ENCODE peak calls at places on chromosomes 6 and 20, in ten cellular contexts. O is AG10803, Q is left ventricle myocardium inferior, M is mucosa of descending colon, G is Calu3, W is mesothelial cell of epicardium, K is spleen, H is GM20000, U is ovary, L is progenitor cell of endocrine pancreas. Z is an unnamed sample.

GRCh38 chr6:105831321-105831720 is 254.8 kb upstream of the PRDM1 start:
- DNase-seq in O (no peak), Q (no peak), M (no peak), G (no peak), W (no peak), K (no peak), H (no peak), U (no peak), L (no peak), Z (no peak)

GRCh38 chr6:28001751-28002150 is 44.7 kb downstream of the OR2B6 start:
- DNase-seq in O (no peak), Q (no peak), M (no peak), G (no peak), W (no peak), K (no peak), H (no peak), U (no peak), L (no peak), Z (no peak)

GRCh38 chr6:112745765-112746164 is 398.6 kb downstream of the RFPL4B start:
- DNase-seq in O (no peak), Q (no peak), M (no peak), G (no peak), W (no peak), K (no peak), H (no peak), U (no peak), L (no peak), Z (no peak)

GRCh38 chr20:18001131-18001921 is 32.5 kb downstream of the MGME1 start:
- DNase-seq in O (peak), Q (peak), M (no peak), G (peak), W (no peak), K (no peak), H (no peak), U (peak), L (no peak), Z (no peak)

GRCh38 chr20:10209091-10209490 is 9.5 kb upstream of the SNAP25 start:
- DNase-seq in O (peak), Q (no peak), M (no peak), G (no peak), W (no peak), K (no peak), H (no peak), U (no peak), L (no peak), Z (no peak)

GRCh38 chr6:98039876-98040605 is 757.0 kb upstream of the MMS22L start:
- DNase-seq in O (peak), Q (no peak), M (no peak), G (no peak), W (no peak), K (no peak), H (no peak), U (no peak), L (no peak), Z (no peak)

GRCh38 chr6:147765541-147765940 is 257.1 kb downstream of the SAMD5 start:
- DNase-seq in O (no peak), Q (no peak), M (no peak), G (no peak), W (no peak), K (no peak), H (no peak), U (no peak), L (no peak), Z (no peak)

GRCh38 chr20:63568986-63569949 is 4.8 kb downstream of the HELZ2 start:
- DNase-seq in O (no peak), Q (no peak), M (no peak), G (no peak), W (no peak), K (peak), H (no peak), U (no peak), L (no peak), Z (no peak)

GRCh38 chr6:116973992-116974391 is 97.0 kb downstream of the RFX6 start:
- DNase-seq in O (no peak), Q (no peak), M (no peak), G (no peak), W (no peak), K (no peak), H (no peak), U (no peak), L (no peak), Z (no peak)

GRCh38 chr20:59576216-59576953 is 28.0 kb upstream of the PHACTR3 start:
- DNase-seq in O (no peak), Q (no peak), M (no peak), G (no peak), W (no peak), K (peak), H (no peak), U (no peak), L (no peak), Z (no peak)

GRCh38 chr6:169326067-169326799 is 72.6 kb upstream of the THBS2 start:
- DNase-seq in O (peak), Q (no peak), M (peak), G (peak), W (no peak), K (no peak), H (no peak), U (no peak), L (no peak), Z (no peak)

GRCh38 chr6:129033173-129033572 is 150.2 kb downstream of the LAMA2 start:
- DNase-seq in O (no peak), Q (no peak), M (no peak), G (no peak), W (no peak), K (no peak), H (no peak), U (no peak), L (no peak), Z (no peak)

GRCh38 chr6:24430086-24430485 is 27.4 kb downstream of the MRS2 start:
- DNase-seq in O (peak), Q (no peak), M (no peak), G (no peak), W (no peak), K (no peak), H (no peak), U (no peak), L (no peak), Z (no peak)

GRCh38 chr6:50030777-50031562 is 9.2 kb upstream of the DEFB110 start:
- DNase-seq in O (peak), Q (no peak), M (no peak), G (no peak), W (no peak), K (no peak), H (peak), U (no peak), L (no peak), Z (no peak)

GRCh38 chr20:8974009-8974708 is 94.7 kb upstream of the PLCB4 start:
- DNase-seq in O (no peak), Q (no peak), M (no peak), G (no peak), W (no peak), K (no peak), H (no peak), U (no peak), L (no peak), Z (no peak)

GRCh38 chr20:57932227-57932864 is 222.5 kb upstream of the PMEPA1 start:
- DNase-seq in O (no peak), Q (no peak), M (no peak), G (no peak), W (no peak), K (no peak), H (no peak), U (no peak), L (no peak), Z (no peak)

GRCh38 chr20:24677626-24678328 is 208.3 kb downstream of the SYNDIG1 start:
- DNase-seq in O (no peak), Q (no peak), M (no peak), G (no peak), W (no peak), K (peak), H (no peak), U (peak), L (no peak), Z (no peak)

GRCh38 chr6:38352636-38353035 is 287.1 kb downstream of the BTBD9 start:
- DNase-seq in O (peak), Q (no peak), M (no peak), G (no peak), W (no peak), K (no peak), H (no peak), U (no peak), L (no peak), Z (no peak)

GRCh38 chr20:37502654-37503053 is 18.4 kb upstream of the NNAT start:
- DNase-seq in O (no peak), Q (no peak), M (no peak), G (no peak), W (no peak), K (no peak), H (no peak), U (no peak), L (no peak), Z (no peak)

GRCh38 chr20:37503256-37503927 is 17.7 kb upstream of the NNAT start:
- DNase-seq in O (no peak), Q (peak), M (no peak), G (no peak), W (no peak), K (no peak), H (no peak), U (no peak), L (no peak), Z (no peak)

GRCh38 chr20:37504404-37505096 is 16.5 kb upstream of the NNAT start:
- DNase-seq in O (no peak), Q (no peak), M (no peak), G (no peak), W (no peak), K (no peak), H (no peak), U (no peak), L (no peak), Z (no peak)

GRCh38 chr20:37505263-37506165 is 15.5 kb upstream of the NNAT start:
- DNase-seq in O (no peak), Q (no peak), M (no peak), G (no peak), W (no peak), K (no peak), H (no peak), U (no peak), L (no peak), Z (no peak)

DNA sequence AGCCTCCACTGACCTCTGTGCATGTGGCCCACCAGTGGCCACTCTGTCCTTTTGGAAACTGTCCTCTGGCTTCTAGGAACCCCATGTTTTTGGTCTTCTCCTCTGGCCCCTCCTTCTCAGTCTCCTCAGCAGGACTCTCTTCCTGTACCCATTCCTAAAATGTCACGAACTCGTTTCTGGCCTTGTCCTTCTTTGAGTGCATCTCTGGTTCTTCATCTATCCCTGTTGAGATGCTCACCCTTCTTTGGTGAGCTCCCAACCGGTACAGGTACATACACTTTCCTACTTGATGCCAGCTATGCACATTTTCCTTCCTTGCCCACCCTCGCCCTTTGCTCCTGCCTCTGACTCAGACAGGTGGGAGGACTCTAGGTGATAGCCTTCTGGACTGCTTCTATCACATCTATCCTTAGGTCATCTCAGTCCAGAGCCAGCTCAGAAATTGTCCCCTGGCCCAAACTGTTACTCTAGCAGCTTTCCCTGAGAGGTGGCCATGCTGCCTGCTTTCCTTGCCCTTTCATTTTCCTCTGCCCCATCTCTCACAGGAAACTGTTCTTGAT is 14.8 kb upstream of the NNAT start:
- DNase-seq in O (no peak), Q (no peak), M (no peak), G (no peak), W (no peak), K (no peak), H (no peak), U (no peak), L (no peak), Z (no peak)
- TF ChIP-seq CTCF in O (no peak), Q (no peak), M (no peak), G (no peak), W (no peak), K (no peak), H (no peak), U (no peak), L (no peak), Z (no peak)

GRCh38 chr6:167907837-167908681 is 81.3 kb downstream of the AFDN start:
- DNase-seq in O (peak), Q (no peak), M (no peak), G (peak), W (no peak), K (no peak), H (no peak), U (no peak), L (no peak), Z (no peak)

GRCh38 chr6:167910652-167911051 is 83.9 kb downstream of the AFDN start:
- DNase-seq in O (no peak), Q (no peak), M (no peak), G (no peak), W (no peak), K (no peak), H (no peak), U (no peak), L (no peak), Z (no peak)

GRCh38 chr6:167910007-167910406 is 83.3 kb downstream of the AFDN start:
- DNase-seq in O (no peak), Q (no peak), M (no peak), G (no peak), W (no peak), K (no peak), H (no peak), U (no peak), L (no peak), Z (no peak)

GRCh38 chr6:167904791-167905190 is 78.1 kb downstream of the AFDN start:
- DNase-seq in O (no peak), Q (no peak), M (no peak), G (no peak), W (no peak), K (no peak), H (no peak), U (no peak), L (no peak), Z (no peak)

GRCh38 chr6:167906899-167907298 is 80.2 kb downstream of the AFDN start:
- DNase-seq in O (no peak), Q (peak), M (peak), G (no peak), W (no peak), K (no peak), H (no peak), U (no peak), L (no peak), Z (no peak)
- TF ChIP-seq CTCF in O (no peak), Q (peak), M (no peak), G (no peak), W (no peak), K (no peak), H (no peak), U (no peak), L (no peak), Z (no peak)

DNA sequence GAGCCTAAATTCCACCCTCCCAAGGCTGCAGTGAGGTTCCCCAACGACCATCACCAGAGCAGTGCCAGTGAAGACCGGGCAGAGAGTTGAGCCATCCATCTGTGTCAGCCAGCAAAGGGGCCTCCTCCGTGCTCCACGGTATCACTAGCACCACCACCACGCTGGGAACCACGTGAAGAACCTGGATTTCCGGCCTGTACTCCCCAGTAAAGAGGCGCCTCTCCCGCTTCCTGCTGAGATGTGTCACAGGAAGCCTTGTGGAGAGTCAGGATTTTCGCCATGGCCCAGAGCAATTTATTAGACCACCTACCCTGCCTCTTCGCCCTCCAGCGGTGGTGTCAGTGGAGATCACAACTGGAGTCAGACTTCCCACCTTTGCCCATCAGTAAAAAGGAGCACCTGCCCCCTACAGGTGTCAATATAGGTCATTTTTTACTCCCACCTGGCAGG is 28.8 kb downstream of the CPXM1 start:
- DNase-seq in O (no peak), Q (no peak), M (no peak), G (no peak), W (no peak), K (no peak), H (no peak), U (no peak), L (no peak), Z (no peak)
- TF ChIP-seq CTCF in O (no peak), Q (no peak), M (no peak), G (no peak), W (no peak), K (no peak), H (no peak), U (no peak), L (no peak), Z (no peak)

GRCh38 chr20:48771542-48771941 is 56.3 kb downstream of the PREX1 start:
- DNase-seq in O (peak), Q (no peak), M (no peak), G (no peak), W (peak), K (no peak), H (no peak), U (no peak), L (no peak), Z (no peak)
- TF ChIP-seq CTCF in O (no peak), Q (no peak), M (no peak), G (no peak), W (no peak), K (no peak), H (no peak), U (no peak), L (no peak), Z (no peak)

Z was measured in natural killer cell.